ENCODE peak calls at places on chromosomes 11 and 22, in ten cellular contexts. M is HS-5; C is central memory CD4-positive, alpha-beta T cell; S is small intestine; J is CD4-positive, alpha-beta memory T cell; V is SK-MEL-5; X is LHCN-M2; T is OCI-LY7; N is NCI-H1105; Q is heart left ventricle. Z is an unnamed sample.

GRCh38 chr11:86696004-86696403 is 23.6 kb upstream of the ME3 start:
- DNase-seq in T (no peak), J (no peak), V (peak), M (peak), C (no peak), Q (no peak), X (peak), N (no peak), S (no peak), Z (peak)

GRCh38 chr22:47586038-47586437 is 823.6 kb downstream of the TBC1D22A start:
- DNase-seq in T (no peak), J (no peak), M (no peak), N (peak), C (no peak), S (peak), Q (no peak), X (peak), V (peak), Z (no peak)

GRCh38 chr11:9688716-9689511 is 25.0 kb downstream of the SWAP70 start:
- DNase-seq in T (peak), Q (peak), X (peak), V (peak), M (peak), S (no peak), J (no peak), C (no peak), N (no peak), Z (peak)

GRCh38 chr11:115132829-115133228 is 371.4 kb downstream of the CADM1 start:
- DNase-seq in T (peak), X (no peak), N (no peak), Q (no peak), M (no peak), J (no peak), V (peak), C (no peak), S (peak), Z (peak)

GRCh38 chr11:86941871-86942208 is 13.4 kb downstream of the FZD4 start:
- DNase-seq in N (no peak), J (no peak), Q (no peak), T (no peak), C (no peak), M (no peak), X (no peak), S (no peak), V (no peak), Z (no peak)

GRCh38 chr22:31036671-31037550 is 44.2 kb upstream of the SMTN start:
- DNase-seq in Q (no peak), C (no peak), V (peak), X (peak), M (no peak), S (peak), J (no peak), T (no peak), N (no peak), Z (no peak)

GRCh38 chr11:57498540-57498939 is 17.0 kb downstream of the SLC43A1 start:
- DNase-seq in S (peak), J (no peak), M (no peak), T (no peak), C (no peak), N (no peak), V (no peak), Q (no peak), X (no peak), Z (no peak)

GRCh38 chr22:19741053-19741452 is 17.7 kb downstream of the GP1BB start:
- DNase-seq in C (no peak), S (no peak), V (no peak), M (no peak), N (no peak), Q (no peak), J (no peak), X (no peak), T (no peak), Z (no peak)

GRCh38 chr22:38035530-38035885 is 21.7 kb upstream of the PICK1 start:
- DNase-seq in X (no peak), T (peak), M (no peak), N (no peak), C (no peak), S (no peak), Q (no peak), J (no peak), V (no peak), Z (no peak)

GRCh38 chr22:29041408-29041807 is 20.2 kb downstream of the C22orf31 start:
- DNase-seq in M (no peak), V (no peak), Q (no peak), J (no peak), X (no peak), S (no peak), C (no peak), N (no peak), T (no peak), Z (no peak)

GRCh38 chr22:17902960-17903359 is 121.4 kb downstream of the MICAL3 start:
- DNase-seq in S (no peak), Q (no peak), J (no peak), N (no peak), C (no peak), T (no peak), M (no peak), X (no peak), V (no peak), Z (no peak)

GRCh38 chr22:28064941-28065340 is 145.9 kb upstream of the PITPNB start:
- DNase-seq in C (no peak), X (no peak), N (no peak), T (no peak), J (no peak), M (no peak), V (no peak), Q (no peak), S (no peak), Z (no peak)

GRCh38 chr11:64234840-64235379 is 526 bp downstream of the VEGFB start:
- DNase-seq in C (peak), V (no peak), J (peak), X (no peak), T (peak), N (peak), Q (peak), S (peak), M (no peak), Z (peak)

GRCh38 chr11:35170503-35170902 is 31.5 kb downstream of the CD44 start:
- DNase-seq in S (no peak), T (no peak), Q (no peak), J (no peak), V (peak), M (no peak), N (no peak), X (no peak), C (no peak), Z (no peak)

GRCh38 chr11:60334005-60334620 is 7.1 kb downstream of the MS4A6E start:
- DNase-seq in S (peak), N (peak), C (peak), M (no peak), V (peak), J (peak), X (peak), T (peak), Q (peak), Z (peak)

GRCh38 chr11:73198677-73199076 is 19.4 kb upstream of the P2RY2 start:
- DNase-seq in T (no peak), C (no peak), V (peak), X (peak), S (peak), N (no peak), Q (no peak), J (no peak), M (peak), Z (peak)

GRCh38 chr11:101618691-101619090 is 34.9 kb upstream of the TRPC6 start:
- DNase-seq in C (no peak), M (peak), N (no peak), S (no peak), Q (no peak), V (no peak), J (no peak), X (peak), T (no peak), Z (no peak)

GRCh38 chr11:93468286-93468685 is 74.9 kb downstream of the SMCO4 start:
- DNase-seq in J (no peak), S (no peak), C (no peak), T (no peak), V (no peak), X (peak), Q (no peak), M (no peak), N (peak), Z (no peak)

GRCh38 chr11:117834838-117835443 is 10.4 kb upstream of the FXYD2 start:
- DNase-seq in X (no peak), Q (no peak), T (no peak), V (peak), S (no peak), M (no peak), C (no peak), N (no peak), J (no peak), Z (no peak)

GRCh38 chr22:26322179-26322905 is 106.7 kb upstream of the ASPHD2 start:
- DNase-seq in C (no peak), M (peak), X (peak), J (no peak), N (no peak), S (no peak), V (peak), Q (no peak), T (no peak), Z (no peak)

GRCh38 chr11:134999490-135000066 is 587.5 kb upstream of the B3GAT1 start:
- DNase-seq in T (no peak), V (no peak), S (no peak), J (no peak), X (no peak), C (no peak), M (no peak), N (no peak), Q (no peak), Z (no peak)

GRCh38 chr11:12287374-12288211 is 89.8 kb upstream of the PARVA start:
- DNase-seq in T (no peak), N (peak), S (peak), M (peak), V (peak), X (peak), C (no peak), J (no peak), Q (peak), Z (peak)